ENCODE peak calls at places on chromosome 7, in seven cellular contexts. B is testis, Q is lower leg skin, C is ovary, D is A549, Z is HCT116, R is right lobe of liver. U is an unnamed sample.

GRCh38 chr7:17044396-17044795 is 162.6 kb upstream of the AGR3 start:
- DNase-seq in B (no peak), Q (no peak), C (no peak), D (no peak), Z (no peak), R (no peak), U (peak; percentile 80)

GRCh38 chr7:148868378-148868674 is 15.8 kb downstream of the EZH2 start:
- DNase-seq in B (no peak), Q (no peak), C (no peak), D (no peak), Z (no peak), R (no peak), U (no peak)

GRCh38 chr7:135233570-135233969 is at the start of gene STRA8:
- DNase-seq in B (peak; percentile 43), Q (peak; percentile 75), C (no peak), D (no peak), Z (no peak), R (no peak), U (no peak)

GRCh38 chr7:134515569-134516468 is 11.5 kb upstream of the AKR1B10 start:
- DNase-seq in B (no peak), Q (no peak), C (no peak), D (peak; percentile 81), Z (peak; percentile 68), R (no peak), U (peak; percentile 7)

GRCh38 chr7:158023157-158023556 is 564.5 kb downstream of the PTPRN2 start:
- DNase-seq in B (no peak), Q (peak; percentile 18), C (no peak), D (no peak), Z (no peak), R (no peak), U (no peak)

GRCh38 chr7:16033233-16033632 is 346.8 kb upstream of the MEOX2 start:
- DNase-seq in B (no peak), Q (no peak), C (no peak), D (no peak), Z (no peak), R (no peak), U (no peak)

GRCh38 chr7:20597339-20597738 is 18.1 kb upstream of the ABCB5 start:
- DNase-seq in B (no peak), Q (no peak), C (no peak), D (no peak), Z (no peak), R (no peak), U (no peak)

GRCh38 chr7:5428470-5429252 is 5.0 kb upstream of the TNRC18 start:
- DNase-seq in B (peak; percentile 79), Q (peak; percentile 95), C (peak; percentile 67), D (no peak), Z (no peak), R (peak; percentile 82), U (peak; percentile 92)

GRCh38 chr7:110835209-110835608 is 255.7 kb upstream of the LRRN3 start:
- DNase-seq in B (no peak), Q (no peak), C (no peak), D (no peak), Z (no peak), R (no peak), U (no peak)

GRCh38 chr7:95342642-95343252 is 18.4 kb upstream of the PON1 start:
- DNase-seq in B (no peak), Q (no peak), C (no peak), D (no peak), Z (no peak), R (no peak), U (no peak)

GRCh38 chr7:58086871-58087535 is 637.0 kb downstream of the ZNF716 start:
- DNase-seq in B (no peak), Q (peak; percentile 78), C (no peak), D (no peak), Z (no peak), R (peak; percentile 53), U (no peak)

GRCh38 chr7:66099551-66100407 is 14.9 kb upstream of the CRCP start:
- DNase-seq in B (peak; percentile 75), Q (no peak), C (peak; percentile 80), D (peak; percentile 54), Z (peak; percentile 86), R (peak; percentile 62), U (no peak)

GRCh38 chr7:23065974-23066373 is 39.6 kb upstream of the KLHL7 start:
- DNase-seq in B (no peak), Q (no peak), C (no peak), D (no peak), Z (no peak), R (no peak), U (no peak)

GRCh38 chr7:37480026-37480425 is 31.4 kb upstream of the ELMO1 start:
- DNase-seq in B (no peak), Q (no peak), C (no peak), D (no peak), Z (no peak), R (no peak), U (no peak)

GRCh38 chr7:16727736-16728135 is 25.8 kb upstream of the TSPAN13 start:
- DNase-seq in B (no peak), Q (no peak), C (no peak), D (no peak), Z (no peak), R (no peak), U (peak; percentile 11)

GRCh38 chr7:45874408-45875131 is 1.7 kb upstream of the CCDC201 start:
- DNase-seq in B (no peak), Q (peak; percentile 40), C (no peak), D (no peak), Z (no peak), R (no peak), U (no peak)

GRCh38 chr7:150428671-150429451 is 21.6 kb upstream of the GIMAP8 start:
- DNase-seq in B (peak; percentile 46), Q (peak; percentile 85), C (no peak), D (peak; percentile 69), Z (no peak), R (no peak), U (no peak)

GRCh38 chr7:78734626-78735025 is 718.8 kb downstream of the MAGI2 start:
- DNase-seq in B (no peak), Q (no peak), C (no peak), D (no peak), Z (no peak), R (no peak), U (no peak)

GRCh38 chr7:96314402-96315108 is 7.3 kb downstream of the SLC25A13 start:
- DNase-seq in B (no peak), Q (no peak), C (no peak), D (no peak), Z (no peak), R (no peak), U (no peak)

GRCh38 chr7:4610768-4611467 is 71.2 kb upstream of the FOXK1 start:
- DNase-seq in B (peak; percentile 58), Q (no peak), C (peak; percentile 23), D (peak; percentile 76), Z (peak; percentile 73), R (peak; percentile 39), U (peak; percentile 82)

GRCh38 chr7:107167483-107168232 is 1.1 kb upstream of the HBP1 start:
- DNase-seq in B (peak; percentile 77), Q (no peak), C (no peak), D (peak; percentile 84), Z (peak; percentile 61), R (peak; percentile 74), U (peak; percentile 80)
- TF ChIP-seq POLR2A in B (no peak), Q (no peak), C (no peak), D (no peak), Z (no peak), R (peak; percentile 15), U (peak; percentile 35)

DNA sequence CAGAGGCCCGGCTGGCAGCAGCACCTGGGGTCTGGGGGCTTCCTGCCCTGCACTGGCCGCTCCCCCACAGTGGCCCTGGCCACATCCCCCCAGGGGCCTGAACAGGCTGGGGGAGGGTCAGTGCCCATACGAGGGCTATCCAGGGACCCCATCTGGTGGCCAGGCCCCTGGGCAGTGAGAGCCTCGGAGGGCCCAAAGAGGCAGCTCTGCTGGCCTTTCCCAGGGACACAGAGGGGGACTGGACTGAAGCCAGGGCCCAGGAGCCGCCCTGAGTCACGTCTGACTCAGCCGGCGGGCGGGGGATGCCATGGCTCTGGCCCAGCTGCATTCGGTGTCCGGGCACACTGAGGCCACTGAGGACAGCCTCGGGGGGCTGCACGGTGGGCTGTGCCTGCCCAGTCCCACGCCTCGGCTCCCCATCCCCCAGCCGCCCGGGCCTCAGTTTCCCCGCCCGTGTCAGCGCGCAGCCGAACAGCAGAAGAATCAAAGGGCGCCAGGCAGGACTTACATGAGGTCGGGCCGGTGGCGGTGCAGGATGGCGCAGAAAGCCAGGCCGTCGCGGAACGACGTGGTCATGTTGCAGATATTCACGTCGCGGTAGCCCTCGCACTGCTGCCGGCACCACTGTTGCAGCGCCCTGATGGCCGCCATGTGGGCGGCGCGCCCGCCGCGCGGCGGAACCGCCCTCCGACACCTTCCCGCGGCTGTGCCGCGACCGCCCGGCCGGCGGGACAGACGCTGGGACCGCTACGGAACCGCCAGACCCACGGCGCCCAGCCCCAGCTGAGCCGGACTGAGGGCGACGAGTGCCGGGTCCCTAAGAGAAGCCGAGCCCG is at the start of gene MICALL2:
- DNase-seq in B (peak; percentile 49), Q (peak; percentile 96), C (peak; percentile 81), D (peak; percentile 95), Z (peak; percentile 54), R (peak; percentile 71), U (peak; percentile 93)
- TF ChIP-seq POLR2A in B (peak; percentile 63), Q (peak; percentile 68), C (peak; percentile 60), D (peak; percentile 99), Z (peak; percentile 75), R (peak; percentile 97), U (peak; percentile 92)

GRCh38 chr7:139526578-139527544 is 3.4 kb downstream of the CLEC2L start:
- DNase-seq in B (no peak), Q (no peak), C (no peak), D (no peak), Z (no peak), R (no peak), U (no peak)
- TF ChIP-seq POLR2A in B (no peak), Q (no peak), C (no peak), D (no peak), Z (no peak), R (no peak), U (no peak)

GRCh38 chr7:143391462-143392404 is 10.6 kb downstream of the ZYX start:
- DNase-seq in B (peak; percentile 80), Q (peak; percentile 93), C (peak; percentile 56), D (no peak), Z (no peak), R (peak; percentile 78), U (no peak)
- TF ChIP-seq POLR2A in B (no peak), Q (no peak), C (no peak), D (no peak), Z (no peak), R (no peak), U (no peak)

DNA sequence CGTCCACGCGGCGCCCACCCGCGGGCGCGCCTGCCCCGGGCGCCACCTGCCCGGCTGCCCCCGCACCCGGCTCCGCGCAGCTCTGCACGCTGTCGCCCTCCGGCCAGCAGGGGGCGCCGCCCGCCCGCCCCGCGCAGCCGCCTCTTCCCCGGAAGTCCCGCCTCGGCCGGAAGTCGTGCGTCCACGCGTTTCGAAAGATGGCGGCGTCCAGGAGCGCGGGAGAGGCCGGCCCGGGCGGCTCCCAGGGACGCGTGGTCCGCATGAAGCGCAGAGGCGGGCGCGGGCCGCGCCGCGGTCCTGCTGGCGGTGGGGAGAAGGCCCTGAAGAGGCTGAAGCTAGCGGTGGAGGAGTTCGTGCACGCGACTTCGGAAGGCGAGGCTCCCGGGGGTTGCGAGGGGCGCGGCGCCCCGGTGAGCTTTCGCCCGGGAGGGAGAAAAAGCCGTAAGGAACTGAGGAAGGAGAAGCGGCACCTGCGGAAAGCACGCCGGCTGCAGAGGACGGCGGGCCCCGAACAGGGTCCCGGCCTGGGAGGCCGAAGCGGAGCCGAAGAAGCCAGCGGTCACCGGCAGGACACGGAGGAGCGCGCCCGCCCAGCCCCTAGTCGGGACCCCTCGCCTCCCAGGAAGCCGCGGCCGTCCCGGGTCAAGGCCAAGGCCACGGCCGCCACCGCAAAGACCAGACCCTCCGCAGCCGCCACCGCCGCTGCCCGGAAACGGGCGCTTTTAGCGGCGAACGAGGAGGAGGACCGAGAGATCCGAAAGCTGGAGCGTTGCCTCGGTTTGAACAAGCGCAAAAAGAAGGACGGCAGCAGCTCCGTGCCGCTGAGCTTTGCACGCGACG is at the start of gene NOM1:
- DNase-seq in B (peak; percentile 90), Q (peak; percentile 97), C (peak; percentile 87), D (peak; percentile 80), Z (peak; percentile 56), R (peak; percentile 92), U (peak; percentile 92)
- TF ChIP-seq POLR2A in B (no peak), Q (no peak), C (peak; percentile 43), D (peak; percentile 69), Z (peak; percentile 59), R (peak; percentile 65), U (peak; percentile 70)